ENCODE peak calls at places on chromosomes 4 and X, in six cellular contexts. One of them, this sample, is unnamed.

GRCh38 chr4:101157415-101158135 is 189.8 kb downstream of the PPP3CA start:
- DNase-seq in K562: no peak
- DNase-seq in SK-N-SH: no peak
- DNase-seq in HL-60: no peak
- DNase-seq in HCT116: no peak
- DNase-seq in HepG2: no peak
- DNase-seq in this sample: no peak

GRCh38 chr4:26197018-26197779 is 123.6 kb upstream of the RBPJ start:
- DNase-seq in K562: no peak
- DNase-seq in SK-N-SH: no peak
- DNase-seq in HCT116: peak; percentile 98
- DNase-seq in HL-60: no peak
- DNase-seq in HepG2: no peak
- DNase-seq in this sample: no peak

GRCh38 chr4:3176625-3177229 is 72.2 kb upstream of the MSANTD1 start:
- DNase-seq in HepG2: no peak
- DNase-seq in HCT116: no peak
- DNase-seq in HL-60: no peak
- DNase-seq in SK-N-SH: no peak
- DNase-seq in K562: no peak
- DNase-seq in this sample: no peak

GRCh38 chr4:129545599-129546278 is 449.8 kb downstream of the C4orf33 start:
- DNase-seq in K562: no peak
- DNase-seq in HepG2: peak; percentile 3
- DNase-seq in HCT116: no peak
- DNase-seq in SK-N-SH: no peak
- DNase-seq in HL-60: no peak
- DNase-seq in this sample: no peak

GRCh38 chrX:153853902-153854267 is 23.5 kb upstream of the PDZD4 start:
- DNase-seq in HL-60: no peak
- DNase-seq in SK-N-SH: no peak
- DNase-seq in K562: peak; percentile 4
- DNase-seq in HCT116: no peak
- DNase-seq in HepG2: no peak
- DNase-seq in this sample: no peak

GRCh38 chr4:61924131-61924530 is 724.0 kb downstream of the ADGRL3 start:
- DNase-seq in HepG2: no peak
- DNase-seq in SK-N-SH: no peak
- DNase-seq in HCT116: no peak
- DNase-seq in HL-60: no peak
- DNase-seq in K562: no peak
- DNase-seq in this sample: peak; percentile 16

GRCh38 chrX:7147431-7147977 is at the start of gene STS:
- DNase-seq in HL-60: no peak
- DNase-seq in HCT116: no peak
- DNase-seq in SK-N-SH: peak; percentile 39
- DNase-seq in K562: no peak
- DNase-seq in HepG2: no peak
- DNase-seq in this sample: peak; percentile 29

GRCh38 chr4:138938371-138938699 is 77.2 kb upstream of the NOCT start:
- DNase-seq in SK-N-SH: peak; percentile 42
- DNase-seq in HL-60: no peak
- DNase-seq in HCT116: peak; percentile 27
- DNase-seq in K562: no peak
- DNase-seq in HepG2: peak; percentile 27
- DNase-seq in this sample: peak; percentile 71

GRCh38 chrX:103437147-103437873 is 61.0 kb downstream of the BEX3 start:
- DNase-seq in HL-60: no peak
- DNase-seq in HCT116: no peak
- DNase-seq in SK-N-SH: no peak
- DNase-seq in K562: no peak
- DNase-seq in HepG2: no peak
- DNase-seq in this sample: no peak

GRCh38 chr4:41887821-41888699 is 47.2 kb upstream of the TMEM33 start:
- DNase-seq in HCT116: peak; percentile 34
- DNase-seq in HepG2: peak; percentile 23
- DNase-seq in HL-60: peak; percentile 23
- DNase-seq in K562: peak; percentile 39
- DNase-seq in SK-N-SH: no peak
- DNase-seq in this sample: peak; percentile 65

GRCh38 chr4:89305712-89306437 is 1.7 kb downstream of the GPRIN3 start:
- DNase-seq in HepG2: no peak
- DNase-seq in SK-N-SH: no peak
- DNase-seq in HCT116: no peak
- DNase-seq in HL-60: peak; percentile 65
- DNase-seq in K562: no peak
- DNase-seq in this sample: no peak

GRCh38 chrX:67546496-67547423 is 2.9 kb downstream of the AR start:
- DNase-seq in SK-N-SH: peak; percentile 18
- DNase-seq in K562: no peak
- DNase-seq in HL-60: no peak
- DNase-seq in HCT116: no peak
- DNase-seq in HepG2: no peak
- DNase-seq in this sample: peak; percentile 45

GRCh38 chr4:123600921-123601904 is 204.6 kb downstream of the SPRY1 start:
- DNase-seq in K562: no peak
- DNase-seq in HepG2: no peak
- DNase-seq in SK-N-SH: no peak
- DNase-seq in HCT116: no peak
- DNase-seq in HL-60: no peak
- DNase-seq in this sample: no peak

GRCh38 chr4:43864616-43865146 is 583.9 kb downstream of the KCTD8 start:
- DNase-seq in SK-N-SH: no peak
- DNase-seq in HCT116: no peak
- DNase-seq in HepG2: no peak
- DNase-seq in K562: no peak
- DNase-seq in HL-60: no peak
- DNase-seq in this sample: no peak

GRCh38 chr4:6427439-6428090 is 44.8 kb downstream of the PPP2R2C start:
- DNase-seq in HCT116: no peak
- DNase-seq in HepG2: no peak
- DNase-seq in K562: no peak
- DNase-seq in HL-60: no peak
- DNase-seq in SK-N-SH: no peak
- DNase-seq in this sample: peak; percentile 42

GRCh38 chr4:6520978-6521377 is 48.6 kb upstream of the PPP2R2C start:
- DNase-seq in K562: no peak
- DNase-seq in HepG2: no peak
- DNase-seq in HL-60: no peak
- DNase-seq in SK-N-SH: peak; percentile 56
- DNase-seq in HCT116: no peak
- DNase-seq in this sample: no peak

GRCh38 chrX:74923942-74924448 is 1.3 kb downstream of the NEXMIF start:
- DNase-seq in SK-N-SH: peak; percentile 21
- DNase-seq in HL-60: no peak
- DNase-seq in K562: no peak
- DNase-seq in HepG2: no peak
- DNase-seq in HCT116: no peak
- DNase-seq in this sample: peak; percentile 37

GRCh38 chr4:71125137-71125536 is 131.7 kb downstream of the DCK start:
- DNase-seq in K562: no peak
- DNase-seq in SK-N-SH: no peak
- DNase-seq in HepG2: no peak
- DNase-seq in HL-60: no peak
- DNase-seq in HCT116: no peak
- DNase-seq in this sample: no peak

GRCh38 chr4:152265149-152265621 is 270.7 kb downstream of the FBXW7 start:
- DNase-seq in HepG2: peak; percentile 21
- DNase-seq in K562: no peak
- DNase-seq in HL-60: no peak
- DNase-seq in HCT116: no peak
- DNase-seq in SK-N-SH: no peak
- DNase-seq in this sample: no peak

GRCh38 chr4:145878501-145879435 is 59.9 kb downstream of the ZNF827 start:
- DNase-seq in K562: no peak
- DNase-seq in HCT116: no peak
- DNase-seq in HepG2: no peak
- DNase-seq in SK-N-SH: peak; percentile 8
- DNase-seq in HL-60: no peak
- DNase-seq in this sample: no peak

GRCh38 chr4:170497105-170497504 is 407.3 kb upstream of the AADAT start:
- DNase-seq in HL-60: no peak
- DNase-seq in K562: no peak
- DNase-seq in SK-N-SH: peak; percentile 3
- DNase-seq in HepG2: no peak
- DNase-seq in HCT116: no peak
- DNase-seq in this sample: peak; percentile 9

GRCh38 chr4:142314686-142315085 is 531.4 kb downstream of the INPP4B start:
- DNase-seq in HL-60: no peak
- DNase-seq in K562: no peak
- DNase-seq in HCT116: no peak
- DNase-seq in HepG2: no peak
- DNase-seq in SK-N-SH: no peak
- DNase-seq in this sample: no peak

GRCh38 chrX:78321809-78322208 is 5.6 kb downstream of the CYSLTR1 start:
- DNase-seq in HepG2: no peak
- DNase-seq in K562: no peak
- DNase-seq in HCT116: no peak
- DNase-seq in SK-N-SH: no peak
- DNase-seq in HL-60: peak; percentile 78
- DNase-seq in this sample: no peak

GRCh38 chrX:153641575-153642312 is 5.3 kb upstream of the DUSP9 start:
- DNase-seq in HCT116: no peak
- DNase-seq in HL-60: no peak
- DNase-seq in SK-N-SH: peak; percentile 42
- DNase-seq in K562: no peak
- DNase-seq in HepG2: peak; percentile 59
- DNase-seq in this sample: peak; percentile 37

GRCh38 chr4:36255575-36255974 is 11.3 kb upstream of the ARAP2 start:
- DNase-seq in HepG2: no peak
- DNase-seq in K562: no peak
- DNase-seq in SK-N-SH: no peak
- DNase-seq in HCT116: no peak
- DNase-seq in HL-60: peak; percentile 48
- DNase-seq in this sample: no peak

GRCh38 chr4:87489678-87490077 is 39.5 kb downstream of the SPARCL1 start:
- DNase-seq in HepG2: no peak
- DNase-seq in SK-N-SH: no peak
- DNase-seq in HL-60: no peak
- DNase-seq in K562: no peak
- DNase-seq in HCT116: no peak
- DNase-seq in this sample: no peak

GRCh38 chr4:48710446-48711209 is 69.5 kb downstream of the FRYL start:
- DNase-seq in K562: no peak
- DNase-seq in SK-N-SH: no peak
- DNase-seq in HCT116: no peak
- DNase-seq in HL-60: no peak
- DNase-seq in HepG2: no peak
- DNase-seq in this sample: no peak

GRCh38 chr4:79623125-79623905 is 215.3 kb upstream of the GK2 start:
- DNase-seq in HepG2: no peak
- DNase-seq in SK-N-SH: no peak
- DNase-seq in K562: no peak
- DNase-seq in HCT116: no peak
- DNase-seq in HL-60: no peak
- DNase-seq in this sample: no peak

GRCh38 chr4:134544303-134544761 is 342.7 kb upstream of the PABPC4L start:
- DNase-seq in HepG2: no peak
- DNase-seq in K562: no peak
- DNase-seq in HCT116: peak; percentile 23
- DNase-seq in HL-60: no peak
- DNase-seq in SK-N-SH: no peak
- DNase-seq in this sample: peak; percentile 9

DNA sequence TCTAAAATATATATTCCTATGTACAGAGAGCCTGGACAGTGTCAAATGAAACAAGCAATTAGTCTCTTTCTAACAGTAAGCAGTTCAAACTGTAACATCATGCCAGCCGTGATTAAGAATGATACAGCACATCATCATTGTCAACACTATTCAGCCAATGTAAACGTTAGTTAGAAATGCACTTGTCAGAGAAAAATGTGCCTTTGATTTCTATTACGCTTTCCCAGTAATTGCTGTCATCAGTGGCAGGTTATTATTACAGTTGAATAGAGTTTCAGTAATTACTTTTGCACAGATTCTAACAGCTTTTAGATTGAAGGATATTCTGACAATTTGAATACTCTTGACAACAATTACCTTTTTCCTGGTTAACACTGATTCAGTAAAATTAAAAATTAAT is 1007.1 kb downstream of the SH3BGRL start:
- DNase-seq in SK-N-SH: no peak
- DNase-seq in K562: no peak
- DNase-seq in HL-60: no peak
- DNase-seq in HepG2: no peak
- DNase-seq in HCT116: no peak
- DNase-seq in this sample: no peak
- TF ChIP-seq REST in SK-N-SH: no peak
- TF ChIP-seq REST in K562: no peak
- TF ChIP-seq REST in HL-60: no peak
- TF ChIP-seq REST in HepG2: no peak
- TF ChIP-seq REST in HCT116: no peak
- TF ChIP-seq REST in this sample: no peak

GRCh38 chrX:20140410-20140809 is 1.2 kb downstream of the EIF1AX start:
- DNase-seq in K562: no peak
- DNase-seq in HL-60: no peak
- DNase-seq in HepG2: no peak
- DNase-seq in SK-N-SH: no peak
- DNase-seq in HCT116: no peak
- DNase-seq in this sample: no peak
- TF ChIP-seq REST in K562: no peak
- TF ChIP-seq REST in HL-60: no peak
- TF ChIP-seq REST in HepG2: no peak
- TF ChIP-seq REST in SK-N-SH: no peak
- TF ChIP-seq REST in HCT116: no peak
- TF ChIP-seq REST in this sample: no peak

GRCh38 chr4:127236875-127237274 is 395.9 kb upstream of the INTU start:
- DNase-seq in HepG2: no peak
- DNase-seq in HCT116: no peak
- DNase-seq in SK-N-SH: no peak
- DNase-seq in K562: no peak
- DNase-seq in HL-60: no peak
- DNase-seq in this sample: no peak
- TF ChIP-seq REST in HepG2: no peak
- TF ChIP-seq REST in HCT116: no peak
- TF ChIP-seq REST in SK-N-SH: no peak
- TF ChIP-seq REST in K562: no peak
- TF ChIP-seq REST in HL-60: no peak
- TF ChIP-seq REST in this sample: no peak

DNA sequence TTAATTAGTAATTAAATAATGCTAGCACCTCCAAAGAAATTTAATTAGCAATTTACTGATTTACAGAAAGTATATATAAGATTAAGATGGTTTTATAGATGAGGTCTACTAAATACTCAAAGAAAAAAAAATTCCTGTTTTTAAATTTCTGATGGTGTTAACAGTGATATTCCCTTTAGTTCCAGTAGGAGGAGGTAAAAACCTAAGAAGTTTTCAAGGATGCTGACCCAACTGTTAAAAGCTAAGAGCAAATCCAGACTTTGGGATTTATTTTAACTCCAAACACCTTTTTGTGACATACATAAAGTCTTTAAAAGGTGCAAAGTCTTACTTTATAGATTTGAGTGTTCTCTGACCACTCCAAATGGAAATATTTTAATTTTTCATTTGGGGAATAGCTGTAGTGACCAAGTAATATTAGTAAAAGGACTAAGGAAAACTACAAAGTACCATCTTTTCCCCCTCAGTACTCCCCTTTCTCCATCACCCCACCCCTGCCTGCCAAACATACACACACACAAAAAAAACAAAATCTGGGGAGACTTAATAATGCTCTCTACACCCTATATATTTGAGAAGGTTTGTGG is 34.2 kb upstream of the CSN1S1 start:
- DNase-seq in HepG2: peak; percentile 12
- DNase-seq in HCT116: peak; percentile 7
- DNase-seq in K562: no peak
- DNase-seq in HL-60: no peak
- DNase-seq in SK-N-SH: no peak
- DNase-seq in this sample: peak; percentile 53
- TF ChIP-seq REST in HepG2: no peak
- TF ChIP-seq REST in HCT116: no peak
- TF ChIP-seq REST in K562: no peak
- TF ChIP-seq REST in HL-60: no peak
- TF ChIP-seq REST in SK-N-SH: no peak
- TF ChIP-seq REST in this sample: no peak